ENCODE peak calls at places on chromosomes 4 and X, in five cellular contexts. G, V, P, Y and Q are unnamed samples.

GRCh38 chr4:47750771-47751170 is 87.1 kb downstream of the CORIN start:
- DNase-seq in Y (no peak), V (no peak), G (no peak), P (no peak), Q (no peak)

GRCh38 chr4:158444621-158445020 is 77.1 kb upstream of the RXFP1 start:
- DNase-seq in V (peak; percentile 44), P (no peak), Y (no peak), G (no peak), Q (no peak)

GRCh38 chr4:184814686-184815045 is 11.1 kb downstream of the ACSL1 start:
- DNase-seq in G (no peak), V (no peak), Y (no peak), P (no peak), Q (no peak)

GRCh38 chr4:3816983-3817382 is 50.8 kb downstream of the ADRA2C start:
- DNase-seq in G (no peak), Y (no peak), V (no peak), P (no peak), Q (no peak)

GRCh38 chrX:123432362-123433150 is 248.5 kb downstream of the GRIA3 start:
- DNase-seq in Y (no peak), V (no peak), P (no peak), G (no peak), Q (no peak)

GRCh38 chr4:123398151-123398802 is 1.7 kb downstream of the SPRY1 start:
- DNase-seq in Y (peak; percentile 87), V (peak; percentile 50), P (peak; percentile 85), G (peak; percentile 82), Q (peak; percentile 86)

GRCh38 chrX:24133280-24133679 is 16.2 kb upstream of the ZFX start:
- DNase-seq in Y (no peak), G (no peak), V (no peak), P (no peak), Q (no peak)

GRCh38 chrX:101958139-101958538 is 26.3 kb upstream of the ZMAT1 start:
- DNase-seq in G (no peak), V (peak; percentile 33), P (no peak), Y (no peak), Q (no peak)

GRCh38 chrX:39162322-39162721 is 361.1 kb downstream of the MID1IP1 start:
- DNase-seq in P (no peak), Y (peak; percentile 59), V (no peak), G (peak; percentile 25), Q (no peak)

DNA sequence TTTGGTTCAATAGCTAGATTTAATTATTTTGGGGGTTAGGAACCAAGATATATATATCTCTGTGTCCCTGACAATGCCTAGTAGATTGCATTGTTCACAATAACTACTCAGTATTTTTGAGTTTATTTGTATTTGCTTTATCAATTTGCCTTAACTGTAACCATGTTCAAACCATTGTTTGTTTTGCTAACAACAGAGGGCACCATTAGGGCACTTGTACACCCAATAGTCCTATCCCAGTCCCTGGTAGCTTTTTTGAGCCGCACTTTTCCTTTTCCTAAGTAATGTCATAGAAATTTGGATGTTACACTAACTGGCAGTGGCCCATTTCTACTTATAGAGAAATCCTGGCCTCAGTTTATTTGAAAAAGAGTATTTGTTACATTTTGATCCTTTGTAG is 582 bp upstream of the KLHL5 start:
- DNase-seq in P (no peak), G (no peak), Y (no peak), V (no peak), Q (no peak)
- TF ChIP-seq CTCF in P (no peak), G (no peak), Y (no peak), V (no peak), Q (no peak)

GRCh38 chr4:4901877-4902276 is 42.4 kb downstream of the MSX1 start:
- DNase-seq in G (no peak), P (no peak), V (no peak), Y (peak; percentile 57), Q (no peak)
- TF ChIP-seq CTCF in G (no peak), P (no peak), V (peak; percentile 9), Y (peak; percentile 75), Q (peak; percentile 46)

GRCh38 chrX:154710309-154710708 is 40.6 kb downstream of the GAB3 start:
- DNase-seq in G (no peak), P (no peak), Y (peak; percentile 49), V (no peak), Q (no peak)
- TF ChIP-seq CTCF in G (no peak), P (no peak), Y (peak; percentile 54), V (no peak), Q (no peak)

GRCh38 chr4:90357117-90357710 is 230.0 kb downstream of the CCSER1 start:
- DNase-seq in V (peak; percentile 82), Y (no peak), P (no peak), G (no peak), Q (no peak)
- TF ChIP-seq CTCF in V (peak; percentile 67), Y (peak; percentile 86), P (no peak), G (peak; percentile 34), Q (peak; percentile 82)

DNA sequence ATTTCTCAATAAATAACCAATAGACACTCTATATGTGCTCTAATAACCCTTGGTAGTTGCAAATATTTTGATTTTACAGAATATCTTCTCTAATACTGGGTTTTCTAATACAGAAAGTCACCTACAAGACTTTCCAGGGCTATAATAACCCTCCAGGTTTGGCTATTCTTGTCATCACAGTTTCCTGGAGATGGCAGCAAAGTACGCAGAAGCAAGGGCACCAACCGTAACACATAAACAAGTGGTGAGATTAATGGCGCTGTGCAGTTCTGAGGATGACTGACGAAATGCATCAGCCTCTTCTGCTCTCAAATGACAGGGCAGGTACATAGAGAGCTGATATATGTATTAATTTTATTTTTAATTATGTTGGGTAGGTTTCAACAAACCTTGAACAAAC is 122.4 kb downstream of the C4orf33 start:
- DNase-seq in G (no peak), P (no peak), V (peak; percentile 31), Y (no peak), Q (no peak)
- TF ChIP-seq CTCF in G (no peak), P (no peak), V (peak; percentile 34), Y (peak; percentile 55), Q (peak; percentile 49)

DNA sequence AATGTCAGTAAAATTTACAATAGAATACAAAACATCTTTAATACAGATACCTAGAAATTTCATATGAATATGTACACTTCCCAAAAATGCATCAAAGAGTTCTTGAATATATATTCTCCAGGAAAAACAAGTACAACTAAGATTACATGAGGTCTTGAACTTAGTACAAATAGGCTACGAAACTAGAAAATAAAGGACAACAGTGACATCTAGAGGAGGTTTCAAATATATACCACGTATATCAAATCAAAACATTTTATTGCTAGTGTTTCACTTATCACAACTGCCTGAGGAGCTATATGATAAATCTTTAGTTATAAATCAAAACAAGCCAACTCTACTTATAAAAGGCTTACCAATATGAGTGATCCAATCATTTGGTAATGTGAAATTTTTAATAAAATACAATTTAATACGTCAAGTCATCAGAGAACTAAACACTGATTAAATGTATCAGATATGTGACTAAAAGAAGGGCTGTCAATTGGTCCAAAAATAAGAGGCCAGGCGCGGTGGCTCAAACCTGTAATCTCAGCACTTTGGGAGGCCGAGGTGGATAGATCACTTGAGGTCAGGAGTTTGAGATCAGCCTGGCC is 36.6 kb downstream of the ANAPC10 start:
- DNase-seq in V (peak; percentile 72), G (no peak), Y (no peak), P (no peak), Q (no peak)
- TF ChIP-seq CTCF in V (peak; percentile 32), G (peak; percentile 64), Y (peak; percentile 75), P (no peak), Q (peak; percentile 82)

GRCh38 chrX:31608651-31609050 is 536.8 kb upstream of the FTHL17 start:
- DNase-seq in Y (no peak), G (no peak), P (no peak), V (no peak), Q (no peak)

GRCh38 chrX:31606796-31607195 is 535.0 kb upstream of the FTHL17 start:
- DNase-seq in Y (no peak), V (no peak), G (no peak), P (no peak), Q (no peak)

GRCh38 chrX:31603411-31604120 is 531.7 kb upstream of the FTHL17 start:
- DNase-seq in V (peak; percentile 11), Y (no peak), P (no peak), G (no peak), Q (no peak)

GRCh38 chrX:31604629-31605221 is 532.9 kb upstream of the FTHL17 start:
- DNase-seq in G (no peak), V (no peak), P (no peak), Y (no peak), Q (no peak)

GRCh38 chrX:31609130-31609529 is 537.3 kb upstream of the FTHL17 start:
- DNase-seq in Y (no peak), V (peak; percentile 87), G (no peak), P (no peak), Q (no peak)
- TF ChIP-seq CTCF in Y (no peak), V (no peak), G (no peak), P (no peak), Q (no peak)